ENCODE peak calls at places on chromosomes 5 and 9, in five cellular contexts. Z is transverse colon, T is BE2C, B is right lobe of liver, J is uterus. Q is an unnamed sample.
A peak's percentile ranks its signal among the peaks of the same experiment; 100 is the strongest.

GRCh38 chr5:180170111-180170809 is 38.8 kb downstream of the RASGEF1C start:
- DNase-seq in Z (no peak), B (no peak), J (no peak), T (no peak), Q (no peak)

GRCh38 chr5:29758986-29759421 is 1434.5 kb upstream of the CDH6 start:
- DNase-seq in B (peak; percentile 25), Z (no peak), T (no peak), J (no peak), Q (no peak)

GRCh38 chr9:80504525-80505235 is 932.9 kb downstream of the TLE4 start:
- DNase-seq in Z (no peak), J (no peak), B (no peak), T (no peak), Q (no peak)

GRCh38 chr5:96081276-96081858 is 119.7 kb upstream of the ELL2 start:
- DNase-seq in J (no peak), T (no peak), B (no peak), Z (no peak), Q (no peak)

GRCh38 chr9:103037508-103038477 is 42.7 kb downstream of the CYLC2 start:
- DNase-seq in J (no peak), T (peak; percentile 88), B (no peak), Z (no peak), Q (no peak)

GRCh38 chr9:73081979-73082657 is 69.5 kb upstream of the ANXA1 start:
- DNase-seq in Z (no peak), J (no peak), B (no peak), T (no peak), Q (no peak)

GRCh38 chr9:134617246-134617645 is 24.4 kb upstream of the COL5A1 start:
- DNase-seq in J (peak; percentile 6), B (peak; percentile 30), Z (no peak), T (no peak), Q (no peak)

GRCh38 chr5:141514330-141515111 is 25.6 kb downstream of the PCDHGC5 start:
- DNase-seq in B (no peak), T (peak; percentile 90), J (no peak), Z (no peak), Q (no peak)

GRCh38 chr5:154648706-154649105 is 106.5 kb upstream of the LARP1 start:
- DNase-seq in J (no peak), B (peak; percentile 66), T (no peak), Z (no peak), Q (peak; percentile 33)

GRCh38 chr5:42756630-42757601 is at the start of gene CCDC152:
- DNase-seq in T (no peak), B (no peak), Z (no peak), J (no peak), Q (peak; percentile 23)

GRCh38 chr5:139414601-139415121 is 10.8 kb upstream of the SPATA24 start:
- DNase-seq in B (no peak), T (no peak), J (no peak), Z (no peak), Q (no peak)

GRCh38 chr5:58933891-58934628 is 351.2 kb downstream of the RAB3C start:
- DNase-seq in T (no peak), J (no peak), Z (no peak), B (no peak), Q (no peak)

GRCh38 chr5:134438641-134439621 is 27.2 kb upstream of the CDKN2AIPNL start:
- DNase-seq in T (no peak), B (peak; percentile 95), Z (peak; percentile 75), J (peak; percentile 89), Q (peak; percentile 57)

GRCh38 chr5:176658007-176658599 is 10.8 kb downstream of the TSPAN17 start:
- DNase-seq in J (peak; percentile 42), Z (peak; percentile 67), T (peak; percentile 82), B (peak; percentile 74), Q (peak; percentile 76)

GRCh38 chr9:89527084-89527483 is 29.2 kb upstream of the SEMA4D start:
- DNase-seq in T (no peak), B (peak; percentile 74), J (no peak), Z (peak; percentile 40), Q (peak; percentile 41)

GRCh38 chr5:73424489-73425102 is 24.0 kb downstream of the FOXD1 start:
- DNase-seq in B (no peak), T (no peak), Z (no peak), J (no peak), Q (no peak)

GRCh38 chr5:67200809-67201562 is 4.4 kb upstream of the CD180 start:
- DNase-seq in Z (no peak), T (no peak), J (no peak), B (no peak), Q (no peak)

GRCh38 chr5:148739524-148739923 is 85.2 kb upstream of the HTR4 start:
- DNase-seq in J (no peak), B (no peak), Z (no peak), T (no peak), Q (no peak)

GRCh38 chr5:56658972-56659371 is 156.4 kb upstream of the MAP3K1 start:
- DNase-seq in J (no peak), B (no peak), Z (no peak), T (no peak), Q (no peak)

GRCh38 chr5:125348221-125348692 is 601.8 kb upstream of the ZNF608 start:
- DNase-seq in Z (no peak), T (no peak), J (no peak), B (no peak), Q (no peak)

GRCh38 chr5:153891394-153891793 is 147.3 kb downstream of the FAM114A2 start:
- DNase-seq in T (no peak), Z (no peak), B (no peak), J (no peak), Q (no peak)

GRCh38 chr9:90137824-90138223 is 504.8 kb downstream of the DIRAS2 start:
- DNase-seq in B (no peak), J (no peak), Z (no peak), T (no peak), Q (no peak)

GRCh38 chr5:93099902-93100347 is 481.1 kb downstream of the NR2F1-AS1 start:
- DNase-seq in J (no peak), B (no peak), T (no peak), Z (no peak), Q (no peak)

GRCh38 chr9:26169684-26170083 is 491.4 kb upstream of the TUSC1 start:
- DNase-seq in T (no peak), J (no peak), B (no peak), Z (no peak), Q (no peak)

GRCh38 chr5:136766456-136766855 is 401.1 kb upstream of the TRPC7 start:
- DNase-seq in T (no peak), J (no peak), Z (no peak), B (no peak), Q (no peak)

GRCh38 chr5:79793722-79794121 is 104.1 kb downstream of the CMYA5 start:
- DNase-seq in Z (no peak), T (no peak), J (no peak), B (no peak), Q (no peak)

GRCh38 chr5:24773241-24773640 is 128.5 kb upstream of the CDH10 start:
- DNase-seq in J (no peak), Z (no peak), T (no peak), B (no peak), Q (no peak)

GRCh38 chr5:122030251-122030650 is 47.8 kb downstream of the LOX start:
- DNase-seq in J (no peak), B (no peak), T (no peak), Z (no peak), Q (no peak)

GRCh38 chr9:127735530-127736176 is 559 bp upstream of the TOR2A start:
- DNase-seq in J (no peak), B (no peak), T (no peak), Z (no peak), Q (no peak)

GRCh38 chr5:164345173-164345572 is 839.8 kb downstream of the MAT2B start:
- DNase-seq in J (no peak), B (no peak), T (peak; percentile 32), Z (no peak), Q (no peak)

GRCh38 chr9:37495571-37495970 is 9.8 kb downstream of the POLR1E start:
- DNase-seq in B (no peak), Z (no peak), T (no peak), J (no peak), Q (no peak)
- H3K36me3 ChIP-seq in B (peaks cover 85% of the 10 kb centered on the region), Z (peaks cover 34% of the 10 kb centered on the region), T (peaks cover 80% of the 10 kb centered on the region), J (no peaks in the 10 kb centered on the region), Q (peaks cover 10% of the 10 kb centered on the region)

DNA sequence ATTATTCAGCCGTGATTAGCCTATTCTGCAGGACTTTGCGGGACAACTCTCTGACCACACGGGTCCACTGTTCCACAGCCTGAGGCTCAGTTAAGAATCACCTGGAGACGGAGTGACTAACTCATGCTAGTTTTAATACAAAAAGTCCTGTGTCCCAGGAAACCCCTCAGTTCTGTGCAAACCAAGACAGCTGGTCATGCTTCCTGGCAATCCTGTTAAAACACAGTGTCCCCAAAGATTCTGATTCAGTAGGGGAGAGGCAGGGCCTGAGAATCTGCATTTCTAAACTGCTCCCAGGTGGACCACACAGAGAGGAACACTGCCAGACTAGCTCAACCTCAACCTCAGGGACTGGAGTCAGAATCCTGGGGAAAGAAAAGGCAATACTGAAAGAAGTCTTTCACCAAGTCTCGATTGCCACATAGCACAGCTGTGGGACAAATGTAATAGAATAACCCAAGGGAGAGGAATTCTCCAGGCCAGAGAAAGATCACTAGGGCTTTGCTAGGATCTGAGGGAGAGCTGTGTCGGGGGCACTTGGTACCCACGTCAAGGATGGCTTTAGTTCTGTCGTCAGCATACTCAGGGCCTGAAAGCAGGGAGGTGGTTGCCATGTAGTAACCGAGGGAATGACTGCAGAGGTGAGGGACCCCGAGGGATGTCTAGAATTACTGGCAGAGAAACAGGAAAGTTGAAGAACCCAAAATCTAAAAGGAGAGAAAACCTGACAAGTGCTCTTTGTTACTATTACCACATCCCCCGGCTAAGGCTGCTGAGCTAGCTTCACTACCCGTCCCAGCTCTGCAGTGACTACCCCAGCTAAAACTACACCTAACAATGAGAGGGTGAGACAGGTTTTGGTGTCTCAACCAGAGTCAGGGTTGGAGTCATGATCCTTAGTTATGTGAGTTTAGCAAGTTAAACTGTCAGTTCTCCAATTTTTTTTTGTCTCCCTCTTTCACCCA is 8.6 kb downstream of the SUSD1 start:
- DNase-seq in Z (no peak), J (peak; percentile 27), B (no peak), T (no peak), Q (no peak)
- TF ChIP-seq CTCF in Z (no peak), J (no peak), B (no peak), T (no peak), Q (no peak)

GRCh38 chr5:172777381-172778222 is 6.6 kb upstream of the DUSP1 start:
- DNase-seq in B (peak; percentile 89), J (peak; percentile 89), T (no peak), Z (peak; percentile 95), Q (peak; percentile 91)

GRCh38 chr5:172775326-172776234 is 4.6 kb upstream of the DUSP1 start:
- DNase-seq in Z (peak; percentile 84), T (no peak), J (peak; percentile 74), B (peak; percentile 94), Q (peak; percentile 86)

GRCh38 chr5:172778223-172778814 is 7.3 kb upstream of the DUSP1 start:
- DNase-seq in B (peak; percentile 84), T (no peak), Z (peak; percentile 70), J (peak; percentile 57), Q (peak; percentile 71)

GRCh38 chr5:172774561-172775271 is 3.7 kb upstream of the DUSP1 start:
- DNase-seq in T (no peak), B (no peak), J (no peak), Z (no peak), Q (no peak)

DNA sequence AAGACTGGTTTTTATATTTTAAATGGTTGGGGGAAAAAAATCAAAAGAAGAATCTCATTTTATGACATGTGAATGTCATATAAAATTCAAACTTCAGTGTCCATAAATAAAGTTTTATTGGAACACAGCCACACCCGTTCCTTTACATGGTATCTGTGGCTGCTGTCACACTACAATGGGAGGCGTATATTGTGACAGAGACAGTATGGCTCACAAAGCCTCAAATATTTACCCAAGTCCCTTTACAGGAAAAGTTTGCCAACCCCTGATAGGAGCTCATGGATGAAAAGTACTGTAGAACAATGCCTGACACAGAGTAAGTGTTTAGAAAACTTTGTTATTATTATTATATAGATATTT is 5.2 kb upstream of the DUSP1 start:
- DNase-seq in T (no peak), B (no peak), J (no peak), Z (no peak), Q (no peak)
- H3K4me1 ChIP-seq in T (no peaks in the 10 kb centered on the region), B (peaks cover 75% of the 10 kb centered on the region), J (peaks cover 11% of the 10 kb centered on the region), Z (peaks cover 76% of the 10 kb centered on the region), Q (peaks cover 75% of the 10 kb centered on the region)

GRCh38 chr5:157290981-157291711 is 25.2 kb downstream of the CYFIP2 start:
- DNase-seq in Z (peak; percentile 70), B (peak; percentile 83), J (no peak), T (no peak), Q (peak; percentile 73)
- H3K36me3 ChIP-seq in Z (no peaks in the 10 kb centered on the region), B (no peaks in the 10 kb centered on the region), J (no peaks in the 10 kb centered on the region), T (no peaks in the 10 kb centered on the region), Q (no peaks in the 10 kb centered on the region)

Q was measured in mucosa of descending colon.